ENCODE peak calls at places on chromosome 14, in nine cellular contexts. Y, N, T, C, G, B, V, Z and J are unnamed samples.

GRCh38 chr14:99321955-99322730 is 50.1 kb upstream of the BCL11B start:
- DNase-seq in Y (no peak), N (no peak), T (peak), C (no peak), G (no peak), B (no peak), V (no peak), Z (no peak), J (no peak)

GRCh38 chr14:36207500-36207899 is 31.0 kb upstream of the PTCSC3 start:
- DNase-seq in Y (no peak), N (no peak), T (no peak), C (peak), G (no peak), B (peak), V (no peak), Z (no peak), J (peak)

GRCh38 chr14:28321475-28322244 is 444.9 kb upstream of the FOXG1 start:
- DNase-seq in Y (no peak), N (no peak), T (no peak), C (no peak), G (no peak), B (no peak), V (no peak), Z (no peak), J (peak)

GRCh38 chr14:106436310-106436905 is 910.0 kb downstream of the TMEM121 start:
- DNase-seq in Y (peak), N (peak), T (no peak), C (no peak), G (peak), B (no peak), V (no peak), Z (peak), J (peak)

GRCh38 chr14:105917933-105918436 is 391.6 kb downstream of the TMEM121 start:
- DNase-seq in Y (no peak), N (no peak), T (no peak), C (no peak), G (no peak), B (no peak), V (no peak), Z (no peak), J (no peak)

GRCh38 chr14:24334431-24335271 is at the start of gene ADCY4:
- DNase-seq in Y (no peak), N (no peak), T (no peak), C (no peak), G (no peak), B (no peak), V (no peak), Z (peak), J (peak)

GRCh38 chr14:53893374-53893773 is 63.3 kb downstream of the BMP4 start:
- DNase-seq in Y (no peak), N (no peak), T (no peak), C (no peak), G (no peak), B (no peak), V (no peak), Z (no peak), J (no peak)

GRCh38 chr14:22276913-22277816 is 311.9 kb downstream of the DAD1 start:
- DNase-seq in Y (peak), N (no peak), T (no peak), C (no peak), G (peak), B (peak), V (no peak), Z (no peak), J (peak)

GRCh38 chr14:89266754-89267153 is 150.3 kb downstream of the FOXN3 start:
- DNase-seq in Y (no peak), N (no peak), T (peak), C (no peak), G (no peak), B (no peak), V (no peak), Z (no peak), J (no peak)

GRCh38 chr14:98288825-98289224 is 983.2 kb downstream of the BCL11B start:
- DNase-seq in Y (no peak), N (no peak), T (no peak), C (no peak), G (no peak), B (no peak), V (no peak), Z (no peak), J (no peak)